ENCODE peak calls at places on chromosomes 7 and 10, in seven cellular contexts. One of them, this sample, is unnamed.

GRCh38 chr7:3517344-3517743 is 216.3 kb downstream of the SDK1 start:
- ATAC-seq in lung: no peak
- ATAC-seq in naive B cell: no peak
- ATAC-seq in activated naive CD8-positive, alpha-beta T cell treated with anti-CD3 and anti-CD28 coated beads, Interleukin-2, amount 10 ng/mL, durations not matched to agents 7 days and 5 days: no peak
- ATAC-seq in lower lobe of right lung: no peak
- ATAC-seq in stimulated activated naive CD8-positive, alpha-beta T cell treated with anti-CD3 and anti-CD28 coated beads, Interleukin-15, amount 100 ng/mL, for 72 hours: no peak
- ATAC-seq in left lung: no peak
- ATAC-seq in this sample: no peak

GRCh38 chr10:79386637-79387465 is 39.6 kb downstream of the PPIF start:
- ATAC-seq in lung: no peak
- ATAC-seq in naive B cell: no peak
- ATAC-seq in activated naive CD8-positive, alpha-beta T cell treated with anti-CD3 and anti-CD28 coated beads, Interleukin-2, amount 10 ng/mL, durations not matched to agents 7 days and 5 days: no peak
- ATAC-seq in lower lobe of right lung: no peak
- ATAC-seq in stimulated activated naive CD8-positive, alpha-beta T cell treated with anti-CD3 and anti-CD28 coated beads, Interleukin-15, amount 100 ng/mL, for 72 hours: peak
- ATAC-seq in left lung: no peak
- ATAC-seq in this sample: peak

GRCh38 chr10:77240042-77240619 is 397.5 kb downstream of the KCNMA1 start:
- ATAC-seq in lung: no peak
- ATAC-seq in naive B cell: no peak
- ATAC-seq in activated naive CD8-positive, alpha-beta T cell treated with anti-CD3 and anti-CD28 coated beads, Interleukin-2, amount 10 ng/mL, durations not matched to agents 7 days and 5 days: no peak
- ATAC-seq in lower lobe of right lung: no peak
- ATAC-seq in stimulated activated naive CD8-positive, alpha-beta T cell treated with anti-CD3 and anti-CD28 coated beads, Interleukin-15, amount 100 ng/mL, for 72 hours: no peak
- ATAC-seq in left lung: no peak
- ATAC-seq in this sample: no peak

GRCh38 chr7:128431221-128431620 is 21.4 kb upstream of the IMPDH1 start:
- ATAC-seq in lung: no peak
- ATAC-seq in naive B cell: no peak
- ATAC-seq in activated naive CD8-positive, alpha-beta T cell treated with anti-CD3 and anti-CD28 coated beads, Interleukin-2, amount 10 ng/mL, durations not matched to agents 7 days and 5 days: no peak
- ATAC-seq in lower lobe of right lung: peak
- ATAC-seq in stimulated activated naive CD8-positive, alpha-beta T cell treated with anti-CD3 and anti-CD28 coated beads, Interleukin-15, amount 100 ng/mL, for 72 hours: no peak
- ATAC-seq in left lung: no peak
- ATAC-seq in this sample: no peak

GRCh38 chr10:50577681-50578350 is 45.9 kb downstream of the SGMS1 start:
- ATAC-seq in lung: peak
- ATAC-seq in naive B cell: peak
- ATAC-seq in activated naive CD8-positive, alpha-beta T cell treated with anti-CD3 and anti-CD28 coated beads, Interleukin-2, amount 10 ng/mL, durations not matched to agents 7 days and 5 days: no peak
- ATAC-seq in lower lobe of right lung: peak
- ATAC-seq in stimulated activated naive CD8-positive, alpha-beta T cell treated with anti-CD3 and anti-CD28 coated beads, Interleukin-15, amount 100 ng/mL, for 72 hours: no peak
- ATAC-seq in left lung: peak
- ATAC-seq in this sample: peak

GRCh38 chr10:73246322-73246782 is 703 bp downstream of the DNAJC9 start:
- ATAC-seq in lung: no peak
- ATAC-seq in naive B cell: no peak
- ATAC-seq in activated naive CD8-positive, alpha-beta T cell treated with anti-CD3 and anti-CD28 coated beads, Interleukin-2, amount 10 ng/mL, durations not matched to agents 7 days and 5 days: no peak
- ATAC-seq in lower lobe of right lung: no peak
- ATAC-seq in stimulated activated naive CD8-positive, alpha-beta T cell treated with anti-CD3 and anti-CD28 coated beads, Interleukin-15, amount 100 ng/mL, for 72 hours: no peak
- ATAC-seq in left lung: no peak
- ATAC-seq in this sample: no peak

GRCh38 chr10:95474228-95475002 is 86.8 kb downstream of the SORBS1 start:
- ATAC-seq in lung: peak
- ATAC-seq in naive B cell: no peak
- ATAC-seq in activated naive CD8-positive, alpha-beta T cell treated with anti-CD3 and anti-CD28 coated beads, Interleukin-2, amount 10 ng/mL, durations not matched to agents 7 days and 5 days: no peak
- ATAC-seq in lower lobe of right lung: peak
- ATAC-seq in stimulated activated naive CD8-positive, alpha-beta T cell treated with anti-CD3 and anti-CD28 coated beads, Interleukin-15, amount 100 ng/mL, for 72 hours: no peak
- ATAC-seq in left lung: peak
- ATAC-seq in this sample: no peak

GRCh38 chr10:1048349-1048731 is 579 bp downstream of the IDI1 start:
- ATAC-seq in lung: no peak
- ATAC-seq in naive B cell: peak
- ATAC-seq in activated naive CD8-positive, alpha-beta T cell treated with anti-CD3 and anti-CD28 coated beads, Interleukin-2, amount 10 ng/mL, durations not matched to agents 7 days and 5 days: peak
- ATAC-seq in lower lobe of right lung: peak
- ATAC-seq in stimulated activated naive CD8-positive, alpha-beta T cell treated with anti-CD3 and anti-CD28 coated beads, Interleukin-15, amount 100 ng/mL, for 72 hours: peak
- ATAC-seq in left lung: no peak
- ATAC-seq in this sample: no peak

GRCh38 chr10:5469353-5470061 is 29.9 kb downstream of the CALML5 start:
- ATAC-seq in lung: no peak
- ATAC-seq in naive B cell: no peak
- ATAC-seq in activated naive CD8-positive, alpha-beta T cell treated with anti-CD3 and anti-CD28 coated beads, Interleukin-2, amount 10 ng/mL, durations not matched to agents 7 days and 5 days: no peak
- ATAC-seq in lower lobe of right lung: no peak
- ATAC-seq in stimulated activated naive CD8-positive, alpha-beta T cell treated with anti-CD3 and anti-CD28 coated beads, Interleukin-15, amount 100 ng/mL, for 72 hours: peak
- ATAC-seq in left lung: no peak
- ATAC-seq in this sample: peak

GRCh38 chr7:131292141-131292905 is 35.4 kb upstream of the MKLN1 start:
- ATAC-seq in lung: no peak
- ATAC-seq in naive B cell: no peak
- ATAC-seq in activated naive CD8-positive, alpha-beta T cell treated with anti-CD3 and anti-CD28 coated beads, Interleukin-2, amount 10 ng/mL, durations not matched to agents 7 days and 5 days: no peak
- ATAC-seq in lower lobe of right lung: no peak
- ATAC-seq in stimulated activated naive CD8-positive, alpha-beta T cell treated with anti-CD3 and anti-CD28 coated beads, Interleukin-15, amount 100 ng/mL, for 72 hours: no peak
- ATAC-seq in left lung: no peak
- ATAC-seq in this sample: no peak

GRCh38 chr7:47576031-47576908 is 5.6 kb downstream of the TNS3 start:
- ATAC-seq in lung: no peak
- ATAC-seq in naive B cell: peak
- ATAC-seq in activated naive CD8-positive, alpha-beta T cell treated with anti-CD3 and anti-CD28 coated beads, Interleukin-2, amount 10 ng/mL, durations not matched to agents 7 days and 5 days: no peak
- ATAC-seq in lower lobe of right lung: peak
- ATAC-seq in stimulated activated naive CD8-positive, alpha-beta T cell treated with anti-CD3 and anti-CD28 coated beads, Interleukin-15, amount 100 ng/mL, for 72 hours: no peak
- ATAC-seq in left lung: peak
- ATAC-seq in this sample: peak

GRCh38 chr10:15361131-15361530 is 10.0 kb downstream of the FAM171A1 start:
- ATAC-seq in lung: no peak
- ATAC-seq in naive B cell: no peak
- ATAC-seq in activated naive CD8-positive, alpha-beta T cell treated with anti-CD3 and anti-CD28 coated beads, Interleukin-2, amount 10 ng/mL, durations not matched to agents 7 days and 5 days: peak
- ATAC-seq in lower lobe of right lung: no peak
- ATAC-seq in stimulated activated naive CD8-positive, alpha-beta T cell treated with anti-CD3 and anti-CD28 coated beads, Interleukin-15, amount 100 ng/mL, for 72 hours: peak
- ATAC-seq in left lung: no peak
- ATAC-seq in this sample: no peak

GRCh38 chr7:141014091-141014490 is 661 bp downstream of the MRPS33 start:
- ATAC-seq in lung: no peak
- ATAC-seq in naive B cell: peak
- ATAC-seq in activated naive CD8-positive, alpha-beta T cell treated with anti-CD3 and anti-CD28 coated beads, Interleukin-2, amount 10 ng/mL, durations not matched to agents 7 days and 5 days: peak
- ATAC-seq in lower lobe of right lung: no peak
- ATAC-seq in stimulated activated naive CD8-positive, alpha-beta T cell treated with anti-CD3 and anti-CD28 coated beads, Interleukin-15, amount 100 ng/mL, for 72 hours: peak
- ATAC-seq in left lung: peak
- ATAC-seq in this sample: peak

GRCh38 chr7:43550427-43550826 is 32.5 kb upstream of the STK17A start:
- ATAC-seq in lung: no peak
- ATAC-seq in naive B cell: no peak
- ATAC-seq in activated naive CD8-positive, alpha-beta T cell treated with anti-CD3 and anti-CD28 coated beads, Interleukin-2, amount 10 ng/mL, durations not matched to agents 7 days and 5 days: no peak
- ATAC-seq in lower lobe of right lung: no peak
- ATAC-seq in stimulated activated naive CD8-positive, alpha-beta T cell treated with anti-CD3 and anti-CD28 coated beads, Interleukin-15, amount 100 ng/mL, for 72 hours: no peak
- ATAC-seq in left lung: no peak
- ATAC-seq in this sample: no peak

GRCh38 chr7:113936535-113936934 is 17.7 kb upstream of the PPP1R3A start:
- ATAC-seq in lung: no peak
- ATAC-seq in naive B cell: no peak
- ATAC-seq in activated naive CD8-positive, alpha-beta T cell treated with anti-CD3 and anti-CD28 coated beads, Interleukin-2, amount 10 ng/mL, durations not matched to agents 7 days and 5 days: no peak
- ATAC-seq in lower lobe of right lung: peak
- ATAC-seq in stimulated activated naive CD8-positive, alpha-beta T cell treated with anti-CD3 and anti-CD28 coated beads, Interleukin-15, amount 100 ng/mL, for 72 hours: no peak
- ATAC-seq in left lung: no peak
- ATAC-seq in this sample: peak

GRCh38 chr10:69333205-69333604 is 54.9 kb downstream of the HK1 start:
- ATAC-seq in lung: no peak
- ATAC-seq in naive B cell: no peak
- ATAC-seq in activated naive CD8-positive, alpha-beta T cell treated with anti-CD3 and anti-CD28 coated beads, Interleukin-2, amount 10 ng/mL, durations not matched to agents 7 days and 5 days: no peak
- ATAC-seq in lower lobe of right lung: peak
- ATAC-seq in stimulated activated naive CD8-positive, alpha-beta T cell treated with anti-CD3 and anti-CD28 coated beads, Interleukin-15, amount 100 ng/mL, for 72 hours: no peak
- ATAC-seq in left lung: peak
- ATAC-seq in this sample: no peak

GRCh38 chr7:36165059-36165458 is 12.0 kb downstream of the EEPD1 start:
- ATAC-seq in lung: no peak
- ATAC-seq in naive B cell: no peak
- ATAC-seq in activated naive CD8-positive, alpha-beta T cell treated with anti-CD3 and anti-CD28 coated beads, Interleukin-2, amount 10 ng/mL, durations not matched to agents 7 days and 5 days: no peak
- ATAC-seq in lower lobe of right lung: peak
- ATAC-seq in stimulated activated naive CD8-positive, alpha-beta T cell treated with anti-CD3 and anti-CD28 coated beads, Interleukin-15, amount 100 ng/mL, for 72 hours: no peak
- ATAC-seq in left lung: peak
- ATAC-seq in this sample: no peak

GRCh38 chr10:3467052-3467906 is 294.7 kb upstream of the PITRM1 start:
- ATAC-seq in lung: peak
- ATAC-seq in naive B cell: no peak
- ATAC-seq in activated naive CD8-positive, alpha-beta T cell treated with anti-CD3 and anti-CD28 coated beads, Interleukin-2, amount 10 ng/mL, durations not matched to agents 7 days and 5 days: no peak
- ATAC-seq in lower lobe of right lung: peak
- ATAC-seq in stimulated activated naive CD8-positive, alpha-beta T cell treated with anti-CD3 and anti-CD28 coated beads, Interleukin-15, amount 100 ng/mL, for 72 hours: no peak
- ATAC-seq in left lung: peak
- ATAC-seq in this sample: no peak

GRCh38 chr10:3774814-3775670 is 10.0 kb downstream of the KLF6 start:
- ATAC-seq in lung: no peak
- ATAC-seq in naive B cell: peak
- ATAC-seq in activated naive CD8-positive, alpha-beta T cell treated with anti-CD3 and anti-CD28 coated beads, Interleukin-2, amount 10 ng/mL, durations not matched to agents 7 days and 5 days: no peak
- ATAC-seq in lower lobe of right lung: peak
- ATAC-seq in stimulated activated naive CD8-positive, alpha-beta T cell treated with anti-CD3 and anti-CD28 coated beads, Interleukin-15, amount 100 ng/mL, for 72 hours: no peak
- ATAC-seq in left lung: peak
- ATAC-seq in this sample: peak

GRCh38 chr7:98483276-98483963 is 82.5 kb upstream of the BAIAP2L1 start:
- ATAC-seq in lung: no peak
- ATAC-seq in naive B cell: no peak
- ATAC-seq in activated naive CD8-positive, alpha-beta T cell treated with anti-CD3 and anti-CD28 coated beads, Interleukin-2, amount 10 ng/mL, durations not matched to agents 7 days and 5 days: no peak
- ATAC-seq in lower lobe of right lung: no peak
- ATAC-seq in stimulated activated naive CD8-positive, alpha-beta T cell treated with anti-CD3 and anti-CD28 coated beads, Interleukin-15, amount 100 ng/mL, for 72 hours: no peak
- ATAC-seq in left lung: no peak
- ATAC-seq in this sample: no peak

GRCh38 chr10:129796611-129797420 is 167.3 kb downstream of the EBF3 start:
- ATAC-seq in lung: no peak
- ATAC-seq in naive B cell: no peak
- ATAC-seq in activated naive CD8-positive, alpha-beta T cell treated with anti-CD3 and anti-CD28 coated beads, Interleukin-2, amount 10 ng/mL, durations not matched to agents 7 days and 5 days: no peak
- ATAC-seq in lower lobe of right lung: no peak
- ATAC-seq in stimulated activated naive CD8-positive, alpha-beta T cell treated with anti-CD3 and anti-CD28 coated beads, Interleukin-15, amount 100 ng/mL, for 72 hours: no peak
- ATAC-seq in left lung: no peak
- ATAC-seq in this sample: no peak